ENCODE peak calls at places on chromosomes 5 and 9, in five cellular contexts. A is CD8-positive, alpha-beta T cell; F is nephron progenitor cell; X is AG09319; I is psoas muscle. W is an unnamed sample.

GRCh38 chr5:96031811-96032261 is 70.2 kb upstream of the ELL2 start:
- DNase-seq in I (no peak), F (no peak), A (no peak), X (no peak), W (no peak)

GRCh38 chr9:95181226-95181818 is 136.2 kb downstream of the FANCC start:
- DNase-seq in I (no peak), X (no peak), A (no peak), F (no peak), W (peak)

GRCh38 chr9:124015091-124015660 is 3.6 kb downstream of the LHX2 start:
- DNase-seq in X (no peak), A (no peak), I (no peak), F (no peak), W (no peak)

GRCh38 chr9:7186175-7186574 is 428.4 kb downstream of the KDM4C start:
- DNase-seq in A (no peak), X (no peak), I (no peak), F (no peak), W (no peak)

GRCh38 chr5:124986667-124987066 is 240.2 kb upstream of the ZNF608 start:
- DNase-seq in F (no peak), A (no peak), X (no peak), I (no peak), W (no peak)

GRCh38 chr9:116998305-116998704 is 311.2 kb downstream of the TRIM32 start:
- DNase-seq in X (no peak), A (no peak), I (no peak), F (peak), W (peak)

GRCh38 chr9:17116400-17116837 is 18.4 kb upstream of the CNTLN start:
- DNase-seq in F (no peak), I (no peak), X (no peak), A (no peak), W (no peak)

GRCh38 chr9:129270903-129271431 is 92.9 kb upstream of the IER5L start:
- DNase-seq in A (no peak), F (no peak), I (peak), X (peak), W (peak)

GRCh38 chr9:3282365-3282764 is 243.4 kb downstream of the RFX3 start:
- DNase-seq in X (no peak), A (no peak), F (no peak), I (no peak), W (no peak)

GRCh38 chr5:40904205-40904993 is 4.9 kb upstream of the C7 start:
- DNase-seq in I (no peak), F (peak), A (no peak), X (peak), W (peak)

GRCh38 chr9:96061293-96061987 is 185.9 kb downstream of the ERCC6L2 start:
- DNase-seq in I (no peak), A (peak), X (no peak), F (no peak), W (peak)

GRCh38 chr5:127206320-127207113 is 84.1 kb upstream of the MEGF10 start:
- DNase-seq in A (no peak), F (no peak), X (no peak), I (no peak), W (no peak)

GRCh38 chr9:83219154-83219923 is 156.4 kb upstream of the RASEF start:
- DNase-seq in A (no peak), F (peak), I (peak), X (peak), W (peak)

GRCh38 chr5:157744055-157745011 is 821 bp downstream of the LSM11 start:
- DNase-seq in I (peak), F (no peak), A (no peak), X (no peak), W (peak)

DNA sequence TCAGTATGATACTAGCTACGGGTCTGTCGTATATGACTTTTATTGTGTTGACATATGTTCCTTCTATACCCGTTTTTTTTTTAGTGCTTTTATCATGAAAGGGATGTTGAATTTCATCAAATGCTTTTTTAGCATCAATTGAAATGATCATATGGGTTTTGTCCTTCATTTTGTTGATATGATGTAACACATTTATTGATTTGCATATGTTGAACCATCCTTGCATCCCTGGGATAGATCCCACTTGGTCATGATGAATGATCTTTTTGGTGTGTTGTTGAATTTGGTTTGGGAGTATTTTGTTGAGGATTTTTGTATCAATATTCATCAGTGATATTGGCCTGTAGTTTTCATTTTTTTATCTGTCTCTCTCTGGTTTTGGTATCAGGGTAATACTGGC is 50.9 kb downstream of the OSMR start:
- DNase-seq in X (no peak), A (no peak), F (no peak), I (no peak), W (no peak)
- TF ChIP-seq CTCF in X (no peak), A (no peak), F (no peak), I (no peak), W (no peak)

GRCh38 chr5:151051066-151051930 is 29.5 kb downstream of the TNIP1 start:
- DNase-seq in A (peak), X (peak), I (peak), F (peak), W (peak)
- TF ChIP-seq CTCF in A (peak), X (peak), I (peak), F (peak), W (peak)

GRCh38 chr9:34010979-34011378 is 37.7 kb downstream of the UBAP2 start:
- DNase-seq in I (no peak), X (no peak), A (no peak), F (no peak), W (no peak)
- TF ChIP-seq CTCF in I (no peak), X (peak), A (peak), F (no peak), W (peak)

DNA sequence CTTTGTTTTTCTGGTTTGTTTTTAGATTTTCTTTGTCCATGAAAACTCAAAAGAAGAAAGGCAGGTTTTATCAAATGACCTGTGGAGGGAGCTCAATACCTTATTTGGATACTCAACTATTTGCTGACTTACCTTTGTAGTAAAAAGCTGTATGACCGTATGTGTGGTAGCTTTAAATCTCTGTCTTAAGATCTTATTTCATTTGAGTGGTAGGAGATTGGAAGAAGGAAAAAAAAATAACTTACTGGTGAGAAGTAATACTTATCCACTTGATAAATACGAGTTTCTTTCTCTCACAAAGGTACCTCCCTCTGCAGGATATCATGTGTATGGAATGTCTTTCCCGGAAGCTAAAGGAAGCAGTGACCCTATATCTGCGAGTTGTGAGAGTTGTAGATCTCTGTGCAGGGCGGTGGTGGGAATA is 15.0 kb downstream of the FBXO38 start:
- DNase-seq in I (no peak), X (no peak), A (no peak), F (no peak), W (no peak)
- TF ChIP-seq CTCF in I (no peak), X (no peak), A (no peak), F (no peak), W (no peak)

W was measured in GM13977.